ENCODE peak calls at places on chromosomes 12 and 14, in nine cellular contexts. C is lower leg skin, R is midbrain, W is RKO, V is GM04504, N is upper lobe of right lung, L is left ventricle myocardium inferior, Z is C1 segment of cervical spinal cord, A is chondrocyte. X is an unnamed sample.

GRCh38 chr14:30227436-30227835 is 299.8 kb upstream of the PRKD1 start:
- DNase-seq in C (no peak), R (no peak), W (no peak), V (no peak), N (no peak), L (peak; percentile 37), Z (no peak), A (no peak), X (no peak)

GRCh38 chr12:132078190-132078589 is 65.9 kb downstream of the DDX51 start:
- DNase-seq in C (no peak), R (no peak), W (no peak), V (peak; percentile 76), N (no peak), L (no peak), Z (no peak), A (no peak), X (no peak)

GRCh38 chr12:57018906-57019305 is 2.6 kb upstream of the TAC3 start:
- DNase-seq in C (no peak), R (no peak), W (no peak), V (no peak), N (no peak), L (no peak), Z (no peak), A (no peak), X (no peak)

GRCh38 chr14:27056586-27056985 is 458.8 kb upstream of the NOVA1 start:
- DNase-seq in C (no peak), R (no peak), W (no peak), V (no peak), N (no peak), L (no peak), Z (no peak), A (no peak), X (no peak)

GRCh38 chr14:52711666-52712065 is 4.7 kb downstream of the PSMC6 start:
- DNase-seq in C (no peak), R (no peak), W (no peak), V (no peak), N (no peak), L (no peak), Z (no peak), A (no peak), X (no peak)

GRCh38 chr14:35932659-35933159 is 106.6 kb downstream of the BRMS1L start:
- DNase-seq in C (no peak), R (no peak), W (no peak), V (no peak), N (no peak), L (no peak), Z (no peak), A (no peak), X (peak; percentile 85)

GRCh38 chr12:127277882-127278281 is 989.1 kb upstream of the TMEM132C start:
- DNase-seq in C (no peak), R (no peak), W (no peak), V (no peak), N (no peak), L (no peak), Z (no peak), A (no peak), X (no peak)

GRCh38 chr12:81573228-81573627 is 185.9 kb downstream of the PPFIA2 start:
- DNase-seq in C (no peak), R (no peak), W (no peak), V (no peak), N (no peak), L (no peak), Z (no peak), A (no peak), X (no peak)

GRCh38 chr12:128079-128478 is 61.5 kb downstream of the IQSEC3 start:
- DNase-seq in C (no peak), R (no peak), W (no peak), V (no peak), N (no peak), L (no peak), Z (no peak), A (no peak), X (no peak)

GRCh38 chr14:66493750-66494149 is 7.6 kb downstream of the CCDC196 start:
- DNase-seq in C (no peak), R (no peak), W (no peak), V (no peak), N (no peak), L (no peak), Z (no peak), A (no peak), X (no peak)

GRCh38 chr12:23899434-23899833 is 50.0 kb downstream of the SOX5 start:
- DNase-seq in C (no peak), R (no peak), W (no peak), V (no peak), N (no peak), L (no peak), Z (no peak), A (no peak), X (no peak)

GRCh38 chr12:20450591-20450990 is 82.3 kb downstream of the PDE3A start:
- DNase-seq in C (no peak), R (no peak), W (no peak), V (no peak), N (no peak), L (no peak), Z (no peak), A (no peak), X (no peak)

GRCh38 chr14:62066304-62066703 is 304.1 kb downstream of the SNAPC1 start:
- DNase-seq in C (no peak), R (no peak), W (no peak), V (no peak), N (no peak), L (no peak), Z (no peak), A (no peak), X (no peak)

GRCh38 chr12:98456583-98457573 is 58.5 kb upstream of the TMPO start:
- DNase-seq in C (no peak), R (no peak), W (no peak), V (no peak), N (peak; percentile 85), L (peak; percentile 31), Z (peak; percentile 9), A (no peak), X (no peak)

GRCh38 chr14:89721991-89722390 is 232.5 kb downstream of the EFCAB11 start:
- DNase-seq in C (no peak), R (no peak), W (no peak), V (no peak), N (no peak), L (no peak), Z (no peak), A (no peak), X (no peak)

GRCh38 chr12:20350495-20350894 is 17.8 kb upstream of the PDE3A start:
- DNase-seq in C (no peak), R (no peak), W (peak; percentile 46), V (no peak), N (no peak), L (no peak), Z (no peak), A (no peak), X (no peak)

GRCh38 chr12:76064904-76065303 is 19.6 kb downstream of the NAP1L1 start:
- DNase-seq in C (no peak), R (no peak), W (no peak), V (no peak), N (no peak), L (no peak), Z (no peak), A (no peak), X (no peak)

GRCh38 chr14:90538095-90538494 is 141.3 kb downstream of the CALM1 start:
- DNase-seq in C (no peak), R (no peak), W (no peak), V (no peak), N (no peak), L (no peak), Z (no peak), A (no peak), X (no peak)

GRCh38 chr14:88481794-88482193 is 73.0 kb downstream of the PTPN21 start:
- DNase-seq in C (no peak), R (no peak), W (no peak), V (no peak), N (no peak), L (no peak), Z (no peak), A (no peak), X (no peak)

GRCh38 chr12:57072661-57073060 is 5.9 kb downstream of the NEMP1 start:
- DNase-seq in C (no peak), R (no peak), W (no peak), V (no peak), N (no peak), L (no peak), Z (no peak), A (no peak), X (no peak)

GRCh38 chr12:119338593-119339363 is 4.2 kb downstream of the CCDC60 start:
- DNase-seq in C (no peak), R (no peak), W (no peak), V (no peak), N (no peak), L (no peak), Z (no peak), A (no peak), X (no peak)

GRCh38 chr14:50318031-50318626 is 6.0 kb downstream of the DMAC2L start:
- DNase-seq in C (no peak), R (peak; percentile 45), W (peak; percentile 73), V (no peak), N (no peak), L (no peak), Z (no peak), A (no peak), X (no peak)

GRCh38 chr14:73260574-73260973 is 23.3 kb downstream of the PAPLN start:
- DNase-seq in C (no peak), R (no peak), W (no peak), V (no peak), N (no peak), L (no peak), Z (no peak), A (no peak), X (no peak)

GRCh38 chr12:42326466-42327226 is 679 bp downstream of the PPHLN1 start:
- DNase-seq in C (no peak), R (no peak), W (peak; percentile 77), V (peak; percentile 6), N (no peak), L (no peak), Z (no peak), A (no peak), X (no peak)

GRCh38 chr12:49489720-49490119 is 49.1 kb upstream of the KCNH3 start:
- DNase-seq in C (no peak), R (no peak), W (peak; percentile 75), V (no peak), N (no peak), L (no peak), Z (no peak), A (no peak), X (no peak)

GRCh38 chr14:96176275-96176674 is 28.4 kb upstream of the BDKRB2 start:
- DNase-seq in C (no peak), R (no peak), W (no peak), V (peak; percentile 60), N (no peak), L (no peak), Z (no peak), A (no peak), X (no peak)

GRCh38 chr12:104975621-104976343 is 10.3 kb upstream of the NOPCHAP1 start:
- DNase-seq in C (no peak), R (no peak), W (no peak), V (peak; percentile 33), N (no peak), L (no peak), Z (no peak), A (no peak), X (no peak)

GRCh38 chr14:70052990-70053389 is 135.8 kb downstream of the SLC8A3 start:
- DNase-seq in C (no peak), R (no peak), W (peak; percentile 42), V (peak; percentile 1), N (no peak), L (no peak), Z (no peak), A (no peak), X (peak; percentile 41)